ENCODE peak calls at places on chromosomes 7 and 10, in five cellular contexts. One of them, this sample, is unnamed.

GRCh38 chr10:69742928-69743602 is 58.6 kb upstream of the COL13A1 start:
- DNase-seq in AG20443: peak
- DNase-seq in effector memory CD8-positive, alpha-beta T cell: no peak
- DNase-seq in H1: peak
- DNase-seq in stimulated activated CD8-positive, alpha-beta memory T cell treated with anti-CD3 and anti-CD28 coated beads, Interleukin-7, amount 100 ng/mL, for 1 hour: no peak
- DNase-seq in this sample: peak

GRCh38 chr10:66365686-66366085 is 560.1 kb upstream of the LRRTM3 start:
- DNase-seq in AG20443: no peak
- DNase-seq in effector memory CD8-positive, alpha-beta T cell: no peak
- DNase-seq in H1: no peak
- DNase-seq in stimulated activated CD8-positive, alpha-beta memory T cell treated with anti-CD3 and anti-CD28 coated beads, Interleukin-7, amount 100 ng/mL, for 1 hour: no peak
- DNase-seq in this sample: no peak

GRCh38 chr7:19585761-19586160 is 123.1 kb downstream of the POLR1F start:
- DNase-seq in AG20443: no peak
- DNase-seq in effector memory CD8-positive, alpha-beta T cell: no peak
- DNase-seq in H1: no peak
- DNase-seq in stimulated activated CD8-positive, alpha-beta memory T cell treated with anti-CD3 and anti-CD28 coated beads, Interleukin-7, amount 100 ng/mL, for 1 hour: no peak
- DNase-seq in this sample: no peak

GRCh38 chr10:74827694-74828093 is 1.3 kb downstream of the KAT6B start:
- DNase-seq in AG20443: no peak
- DNase-seq in effector memory CD8-positive, alpha-beta T cell: no peak
- DNase-seq in H1: no peak
- DNase-seq in stimulated activated CD8-positive, alpha-beta memory T cell treated with anti-CD3 and anti-CD28 coated beads, Interleukin-7, amount 100 ng/mL, for 1 hour: no peak
- DNase-seq in this sample: no peak

GRCh38 chr10:125159486-125159931 is 854 bp downstream of the CTBP2 start:
- DNase-seq in AG20443: peak
- DNase-seq in effector memory CD8-positive, alpha-beta T cell: no peak
- DNase-seq in H1: no peak
- DNase-seq in stimulated activated CD8-positive, alpha-beta memory T cell treated with anti-CD3 and anti-CD28 coated beads, Interleukin-7, amount 100 ng/mL, for 1 hour: no peak
- DNase-seq in this sample: peak

GRCh38 chr10:133114251-133114650 is 26.5 kb downstream of the ADGRA1 start:
- DNase-seq in AG20443: no peak
- DNase-seq in effector memory CD8-positive, alpha-beta T cell: no peak
- DNase-seq in H1: no peak
- DNase-seq in stimulated activated CD8-positive, alpha-beta memory T cell treated with anti-CD3 and anti-CD28 coated beads, Interleukin-7, amount 100 ng/mL, for 1 hour: no peak
- DNase-seq in this sample: no peak

GRCh38 chr7:88759216-88759955 is at the start of gene ZNF804B:
- DNase-seq in AG20443: peak
- DNase-seq in effector memory CD8-positive, alpha-beta T cell: no peak
- DNase-seq in H1: peak
- DNase-seq in stimulated activated CD8-positive, alpha-beta memory T cell treated with anti-CD3 and anti-CD28 coated beads, Interleukin-7, amount 100 ng/mL, for 1 hour: no peak
- DNase-seq in this sample: no peak

GRCh38 chr10:78046711-78047269 is 13.1 kb downstream of the RPS24 start:
- DNase-seq in AG20443: no peak
- DNase-seq in effector memory CD8-positive, alpha-beta T cell: no peak
- DNase-seq in H1: no peak
- DNase-seq in stimulated activated CD8-positive, alpha-beta memory T cell treated with anti-CD3 and anti-CD28 coated beads, Interleukin-7, amount 100 ng/mL, for 1 hour: no peak
- DNase-seq in this sample: no peak

GRCh38 chr10:131271966-131272365 is 39.6 kb downstream of the TCERG1L start:
- DNase-seq in AG20443: no peak
- DNase-seq in effector memory CD8-positive, alpha-beta T cell: no peak
- DNase-seq in H1: no peak
- DNase-seq in stimulated activated CD8-positive, alpha-beta memory T cell treated with anti-CD3 and anti-CD28 coated beads, Interleukin-7, amount 100 ng/mL, for 1 hour: no peak
- DNase-seq in this sample: no peak

This sample was measured in NB4.